ENCODE peak calls at places on chromosomes 7 and 10, in nine cellular contexts. O, D, N, Q, E, W, H, Y and T are unnamed samples.

GRCh38 chr7:140334341-140335057 is 63.8 kb downstream of the SLC37A3 start:
- DNase-seq in Q (no peak), N (no peak), Y (no peak), W (no peak), D (no peak), H (no peak), E (no peak), O (no peak), T (no peak)

GRCh38 chr10:104327745-104328635 is 10.3 kb downstream of the ITPRIP start:
- DNase-seq in N (peak), W (peak), D (peak), Q (no peak), Y (no peak), O (peak), E (peak), H (no peak), T (no peak)

GRCh38 chr10:89158446-89158845 is 48.7 kb downstream of the CH25H start:
- DNase-seq in Q (no peak), D (no peak), E (no peak), H (no peak), Y (no peak), O (peak), W (peak), N (no peak), T (no peak)

GRCh38 chr10:34216348-34216908 is 598.7 kb downstream of the PARD3 start:
- DNase-seq in Y (no peak), N (no peak), O (no peak), E (no peak), W (no peak), D (no peak), Q (no peak), H (no peak), T (no peak)

GRCh38 chr10:15245530-15245929 is 77.0 kb upstream of the NMT2 start:
- DNase-seq in H (no peak), N (peak), E (no peak), Q (no peak), D (no peak), W (no peak), O (no peak), Y (no peak), T (no peak)

GRCh38 chr10:79243211-79244067 is 103.8 kb upstream of the PPIF start:
- DNase-seq in Y (no peak), D (peak), O (no peak), E (no peak), W (no peak), H (no peak), N (peak), Q (no peak), T (peak)

GRCh38 chr10:110527731-110528171 is 30.0 kb downstream of the DUSP5 start:
- DNase-seq in N (no peak), H (no peak), E (no peak), Q (no peak), W (no peak), Y (no peak), D (no peak), O (no peak), T (no peak)

GRCh38 chr7:148540041-148540738 is 50.4 kb upstream of the C7orf33 start:
- DNase-seq in O (peak), Y (peak), Q (peak), H (peak), D (peak), W (peak), E (peak), N (no peak), T (no peak)

GRCh38 chr10:77007836-77008235 is 629.8 kb downstream of the KCNMA1 start:
- DNase-seq in E (no peak), Q (no peak), W (no peak), Y (no peak), N (no peak), D (no peak), O (no peak), H (no peak), T (no peak)

GRCh38 chr7:39952791-39953190 is 2.7 kb downstream of the CDK13 start:
- DNase-seq in Y (no peak), W (no peak), Q (no peak), D (no peak), E (no peak), N (no peak), O (peak), H (no peak), T (no peak)

GRCh38 chr10:116947838-116948529 is 57.0 kb downstream of the SHTN1 start:
- DNase-seq in Y (peak), H (no peak), Q (peak), N (peak), D (peak), O (peak), E (no peak), W (no peak), T (no peak)

GRCh38 chr10:110494532-110494931 is 3.2 kb upstream of the DUSP5 start:
- DNase-seq in H (no peak), W (no peak), Y (no peak), O (no peak), D (no peak), E (no peak), Q (no peak), N (no peak), T (no peak)

GRCh38 chr7:55005241-55005836 is 13.5 kb upstream of the EGFR start:
- DNase-seq in W (no peak), Y (no peak), O (no peak), H (no peak), N (no peak), Q (no peak), D (no peak), E (no peak), T (no peak)
- TF ChIP-seq CTCF in W (no peak), Y (no peak), O (no peak), H (no peak), N (no peak), Q (no peak), D (no peak), E (no peak), T (no peak)

GRCh38 chr7:12385364-12385786 is 18.3 kb downstream of the VWDE start:
- DNase-seq in W (no peak), Q (no peak), N (no peak), D (no peak), Y (no peak), O (no peak), E (no peak), H (no peak), T (no peak)

GRCh38 chr7:12391922-12392615 is 11.6 kb downstream of the VWDE start:
- DNase-seq in O (no peak), D (no peak), Y (no peak), N (no peak), Q (no peak), H (no peak), E (no peak), W (no peak), T (no peak)

GRCh38 chr7:12386237-12386839 is 17.3 kb downstream of the VWDE start:
- DNase-seq in Q (no peak), W (no peak), D (no peak), H (no peak), N (no peak), Y (no peak), O (no peak), E (no peak), T (no peak)

GRCh38 chr7:12389089-12389700 is 14.5 kb downstream of the VWDE start:
- DNase-seq in N (peak), O (peak), Q (peak), Y (peak), W (peak), E (no peak), D (peak), H (peak), T (no peak)
- TF ChIP-seq CTCF in N (peak), O (peak), Q (peak), Y (peak), W (peak), E (peak), D (peak), H (peak), T (peak)

GRCh38 chr7:26399309-26399610 is 107.6 kb downstream of the SNX10 start:
- DNase-seq in W (no peak), Y (peak), D (no peak), E (peak), O (peak), H (no peak), Q (no peak), N (peak), T (no peak)
- TF ChIP-seq CTCF in W (peak), Y (peak), D (no peak), E (peak), O (peak), H (no peak), Q (peak), N (no peak), T (peak)

GRCh38 chr7:100888988-100889760 is at the start of gene UFSP1:
- DNase-seq in D (no peak), N (peak), Q (no peak), H (no peak), O (no peak), Y (no peak), W (no peak), E (no peak), T (no peak)

GRCh38 chr7:100888529-100888987 is 957 bp downstream of the UFSP1 start:
- DNase-seq in O (no peak), H (no peak), Y (no peak), E (no peak), D (no peak), W (no peak), N (no peak), Q (no peak), T (no peak)

GRCh38 chr7:100891555-100891954 is 2.0 kb upstream of the UFSP1 start:
- DNase-seq in Q (no peak), W (no peak), O (no peak), D (no peak), E (no peak), Y (no peak), N (no peak), H (no peak), T (no peak)

GRCh38 chr7:100890640-100891521 is 1.4 kb upstream of the UFSP1 start:
- DNase-seq in Q (no peak), Y (no peak), E (peak), N (no peak), O (no peak), W (no peak), D (no peak), H (no peak), T (no peak)

GRCh38 chr7:100889761-100890639 is 485 bp upstream of the UFSP1 start:
- DNase-seq in Q (no peak), H (peak), Y (peak), D (peak), N (peak), W (peak), E (peak), O (peak), T (peak)
- TF ChIP-seq CTCF in Q (no peak), H (no peak), Y (no peak), D (no peak), N (no peak), W (peak), E (no peak), O (peak), T (no peak)

DNA sequence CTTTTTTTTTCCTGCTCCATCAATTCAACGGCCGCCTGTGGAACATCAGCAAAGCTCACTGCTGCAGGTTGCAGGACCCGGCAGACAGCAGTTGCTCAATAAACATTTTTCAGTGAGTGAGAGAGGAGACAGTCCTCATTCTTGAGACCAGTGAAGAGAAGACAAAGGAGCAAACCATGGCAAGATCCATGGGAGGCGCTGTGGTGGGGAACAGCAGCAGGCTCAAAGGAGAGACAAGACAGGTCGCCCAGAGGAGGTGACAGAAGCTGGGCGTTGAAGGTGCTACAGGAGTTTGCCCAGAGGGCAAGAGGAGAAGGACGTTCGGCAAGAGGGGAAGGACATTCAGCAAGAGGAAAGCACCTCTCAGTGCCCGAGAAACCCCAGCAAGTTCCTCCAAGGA is 74.5 kb upstream of the FGFR2 start:
- DNase-seq in W (no peak), H (no peak), O (no peak), Q (no peak), E (no peak), Y (no peak), N (no peak), D (no peak), T (no peak)
- TF ChIP-seq CTCF in W (no peak), H (no peak), O (no peak), Q (no peak), E (no peak), Y (no peak), N (no peak), D (no peak), T (no peak)

GRCh38 chr10:26706936-26707335 is 9.4 kb downstream of the PDSS1 start:
- DNase-seq in D (no peak), O (no peak), Q (no peak), E (no peak), Y (no peak), N (no peak), H (no peak), W (no peak), T (no peak)

GRCh38 chr10:26703096-26703495 is 5.6 kb downstream of the PDSS1 start:
- DNase-seq in W (no peak), Y (no peak), N (no peak), D (no peak), Q (no peak), H (no peak), E (no peak), O (no peak), T (no peak)

GRCh38 chr10:26711324-26711723 is 13.8 kb downstream of the PDSS1 start:
- DNase-seq in O (no peak), N (no peak), W (no peak), H (no peak), D (no peak), Q (no peak), Y (no peak), E (no peak), T (no peak)

GRCh38 chr10:26703974-26704373 is 6.5 kb downstream of the PDSS1 start:
- DNase-seq in N (no peak), W (no peak), E (no peak), Q (no peak), O (no peak), D (no peak), H (no peak), Y (no peak), T (no peak)

GRCh38 chr10:26706206-26706605 is 8.7 kb downstream of the PDSS1 start:
- DNase-seq in N (no peak), O (no peak), Y (no peak), W (no peak), Q (no peak), H (no peak), E (no peak), D (no peak), T (no peak)
- TF ChIP-seq CTCF in N (no peak), O (no peak), Y (no peak), W (no peak), Q (no peak), H (no peak), E (no peak), D (no peak), T (no peak)

GRCh38 chr10:132260083-132260482 is 47.7 kb downstream of the STK32C start:
- DNase-seq in E (no peak), O (no peak), N (no peak), D (no peak), W (no peak), H (no peak), Y (no peak), Q (no peak), T (no peak)
- TF ChIP-seq CTCF in E (no peak), O (no peak), N (no peak), D (no peak), W (no peak), H (no peak), Y (no peak), Q (no peak), T (no peak)